ENCODE peak calls at places on chromosomes 16 and 17, in ten cellular contexts. M is tibial nerve, T is fibroblast of pulmonary artery, P is cardiac fibroblast, J is epithelial cell of esophagus, G is adrenal gland, F is progenitor cell of endocrine pancreas, Q is GM20000, S is upper lobe of right lung, E is A549. L is an unnamed sample.

GRCh38 chr17:77405867-77406513 is 265.2 kb downstream of the SEC14L1 start:
- DNase-seq in M (no peak), T (no peak), P (no peak), J (no peak), G (no peak), F (no peak), Q (no peak), S (no peak), E (no peak), L (no peak)

GRCh38 chr16:17359778-17360177 is 111.0 kb downstream of the XYLT1 start:
- DNase-seq in M (no peak), T (no peak), P (peak), J (no peak), G (no peak), F (no peak), Q (no peak), S (no peak), E (no peak), L (no peak)

GRCh38 chr17:21279582-21279981 is 4.9 kb upstream of the MAP2K3 start:
- DNase-seq in M (no peak), T (no peak), P (no peak), J (no peak), G (no peak), F (no peak), Q (no peak), S (peak), E (no peak), L (no peak)

GRCh38 chr16:89581045-89581695 is 5.6 kb downstream of the CPNE7 start:
- DNase-seq in M (no peak), T (peak), P (peak), J (peak), G (peak), F (no peak), Q (no peak), S (no peak), E (peak), L (peak)

GRCh38 chr17:82383411-82383810 is 11.8 kb downstream of the UTS2R start:
- DNase-seq in M (no peak), T (no peak), P (no peak), J (no peak), G (no peak), F (no peak), Q (no peak), S (no peak), E (no peak), L (no peak)

GRCh38 chr16:9256196-9256595 is 164.8 kb downstream of the HAPSTR1 start:
- DNase-seq in M (no peak), T (no peak), P (no peak), J (no peak), G (peak), F (peak), Q (peak), S (no peak), E (peak), L (no peak)

GRCh38 chr17:65093930-65094329 is 37.4 kb upstream of the GNA13 start:
- DNase-seq in M (no peak), T (no peak), P (no peak), J (no peak), G (no peak), F (no peak), Q (no peak), S (no peak), E (no peak), L (no peak)

GRCh38 chr16:70157105-70157476 is 16.5 kb upstream of the CLEC18C start:
- DNase-seq in M (no peak), T (no peak), P (no peak), J (no peak), G (no peak), F (no peak), Q (peak), S (no peak), E (no peak), L (no peak)

GRCh38 chr16:11698271-11698689 is 30.0 kb downstream of the SNN start:
- DNase-seq in M (no peak), T (no peak), P (no peak), J (peak), G (no peak), F (no peak), Q (no peak), S (no peak), E (no peak), L (peak)

GRCh38 chr17:82496529-82497434 is 22.8 kb upstream of the FOXK2 start:
- DNase-seq in M (peak), T (peak), P (peak), J (peak), G (peak), F (peak), Q (peak), S (peak), E (peak), L (peak)

GRCh38 chr16:56369202-56369601 is 56.1 kb downstream of the AMFR start:
- DNase-seq in M (no peak), T (no peak), P (no peak), J (no peak), G (no peak), F (no peak), Q (no peak), S (no peak), E (no peak), L (no peak)

GRCh38 chr17:77438241-77439204 is 297.8 kb downstream of the SEC14L1 start:
- DNase-seq in M (no peak), T (no peak), P (no peak), J (no peak), G (no peak), F (no peak), Q (no peak), S (no peak), E (no peak), L (no peak)

GRCh38 chr17:74842599-74843351 is 16.9 kb downstream of the GRIN2C start:
- DNase-seq in M (no peak), T (peak), P (peak), J (peak), G (peak), F (peak), Q (peak), S (peak), E (peak), L (no peak)

GRCh38 chr16:65889533-65889966 is 476.9 kb upstream of the CDH5 start:
- DNase-seq in M (no peak), T (no peak), P (peak), J (peak), G (no peak), F (no peak), Q (no peak), S (no peak), E (no peak), L (peak)

GRCh38 chr17:34556384-34556783 is 23.0 kb upstream of the TMEM132E start:
- DNase-seq in M (no peak), T (peak), P (peak), J (peak), G (no peak), F (peak), Q (no peak), S (no peak), E (no peak), L (no peak)

GRCh38 chr17:77343031-77343866 is 202.5 kb downstream of the SEC14L1 start:
- DNase-seq in M (no peak), T (no peak), P (no peak), J (no peak), G (peak), F (no peak), Q (no peak), S (peak), E (no peak), L (peak)

GRCh38 chr17:43701318-43701743 is 39.6 kb upstream of the MEOX1 start:
- DNase-seq in M (no peak), T (peak), P (peak), J (peak), G (no peak), F (no peak), Q (peak), S (peak), E (no peak), L (no peak)

GRCh38 chr16:24315343-24315742 is 59.2 kb downstream of the CACNG3 start:
- DNase-seq in M (no peak), T (no peak), P (no peak), J (no peak), G (no peak), F (no peak), Q (no peak), S (no peak), E (no peak), L (no peak)

GRCh38 chr17:49117581-49118230 is 14.9 kb upstream of the B4GALNT2 start:
- DNase-seq in M (no peak), T (no peak), P (no peak), J (peak), G (no peak), F (no peak), Q (no peak), S (no peak), E (no peak), L (no peak)

GRCh38 chr17:49111934-49112333 is 20.6 kb upstream of the B4GALNT2 start:
- DNase-seq in M (no peak), T (no peak), P (no peak), J (peak), G (no peak), F (no peak), Q (no peak), S (no peak), E (no peak), L (no peak)

GRCh38 chr17:49110504-49110903 is 22.1 kb upstream of the B4GALNT2 start:
- DNase-seq in M (no peak), T (no peak), P (no peak), J (peak), G (no peak), F (no peak), Q (no peak), S (no peak), E (no peak), L (peak)

GRCh38 chr17:49112936-49113335 is 19.6 kb upstream of the B4GALNT2 start:
- DNase-seq in M (no peak), T (no peak), P (no peak), J (no peak), G (no peak), F (no peak), Q (no peak), S (no peak), E (no peak), L (no peak)

DNA sequence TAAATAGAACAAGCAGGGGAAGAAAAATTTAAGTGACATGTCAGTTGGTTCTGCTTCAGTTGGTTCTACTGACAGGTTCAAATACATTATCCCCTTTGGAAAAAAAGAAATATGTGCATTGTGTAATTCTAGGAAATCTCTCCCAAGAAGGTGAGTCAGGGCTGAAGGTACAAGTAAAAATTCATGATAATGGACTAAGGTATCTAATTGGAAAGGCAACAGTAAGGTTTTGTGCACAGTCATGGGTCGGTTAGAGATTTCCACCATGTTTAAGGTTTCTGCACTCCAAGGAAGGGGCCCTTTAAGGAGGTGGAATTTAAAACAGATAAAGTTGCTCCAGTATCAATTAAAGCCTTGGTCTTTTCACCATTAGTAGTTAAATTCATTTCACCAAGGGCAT is 17.9 kb upstream of the B4GALNT2 start:
- DNase-seq in M (no peak), T (no peak), P (no peak), J (peak), G (no peak), F (no peak), Q (no peak), S (no peak), E (no peak), L (no peak)
- TF ChIP-seq CTCF in M (no peak), T (no peak), P (no peak), J (no peak), G (no peak), F (no peak), Q (no peak), S (no peak), E (no peak), L (no peak)

DNA sequence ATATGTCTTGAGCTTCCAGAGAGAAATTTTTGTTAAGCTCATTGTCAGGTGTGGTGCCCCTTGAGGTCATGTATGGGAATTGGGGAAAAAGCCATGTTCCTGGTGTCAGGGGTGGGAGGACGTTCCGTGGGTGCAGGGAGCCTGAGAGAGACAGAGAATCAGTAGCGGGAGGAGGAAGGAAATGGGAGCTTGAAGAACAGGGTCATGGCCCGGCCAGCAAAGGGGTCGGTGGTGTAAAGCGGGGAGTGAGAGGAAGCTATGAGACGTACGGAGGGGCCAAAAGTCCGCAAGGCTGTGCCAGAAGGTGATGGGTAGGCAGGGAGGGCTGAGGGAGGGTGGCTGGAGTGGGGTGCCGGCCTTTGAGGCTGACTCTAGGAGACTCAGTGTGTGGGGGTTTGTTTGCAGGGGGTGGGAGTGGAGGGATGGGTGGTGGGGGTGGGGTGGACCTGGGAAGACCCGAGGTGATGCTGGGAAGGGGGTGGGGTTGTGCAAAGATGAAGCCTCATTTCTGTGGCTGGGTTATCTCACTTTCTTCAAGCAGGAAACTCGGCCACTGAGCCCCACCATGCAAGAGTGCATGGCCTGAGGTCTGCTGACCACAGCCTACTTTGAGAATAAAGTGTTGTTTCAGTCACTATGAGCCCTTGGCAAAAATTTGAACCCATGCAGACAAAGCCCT is 63.6 kb downstream of the PLCG2 start:
- DNase-seq in M (no peak), T (no peak), P (no peak), J (no peak), G (no peak), F (no peak), Q (peak), S (no peak), E (no peak), L (no peak)
- TF ChIP-seq CTCF in M (no peak), T (no peak), P (no peak), J (no peak), G (no peak), F (no peak), Q (no peak), S (no peak), E (no peak), L (no peak)

DNA sequence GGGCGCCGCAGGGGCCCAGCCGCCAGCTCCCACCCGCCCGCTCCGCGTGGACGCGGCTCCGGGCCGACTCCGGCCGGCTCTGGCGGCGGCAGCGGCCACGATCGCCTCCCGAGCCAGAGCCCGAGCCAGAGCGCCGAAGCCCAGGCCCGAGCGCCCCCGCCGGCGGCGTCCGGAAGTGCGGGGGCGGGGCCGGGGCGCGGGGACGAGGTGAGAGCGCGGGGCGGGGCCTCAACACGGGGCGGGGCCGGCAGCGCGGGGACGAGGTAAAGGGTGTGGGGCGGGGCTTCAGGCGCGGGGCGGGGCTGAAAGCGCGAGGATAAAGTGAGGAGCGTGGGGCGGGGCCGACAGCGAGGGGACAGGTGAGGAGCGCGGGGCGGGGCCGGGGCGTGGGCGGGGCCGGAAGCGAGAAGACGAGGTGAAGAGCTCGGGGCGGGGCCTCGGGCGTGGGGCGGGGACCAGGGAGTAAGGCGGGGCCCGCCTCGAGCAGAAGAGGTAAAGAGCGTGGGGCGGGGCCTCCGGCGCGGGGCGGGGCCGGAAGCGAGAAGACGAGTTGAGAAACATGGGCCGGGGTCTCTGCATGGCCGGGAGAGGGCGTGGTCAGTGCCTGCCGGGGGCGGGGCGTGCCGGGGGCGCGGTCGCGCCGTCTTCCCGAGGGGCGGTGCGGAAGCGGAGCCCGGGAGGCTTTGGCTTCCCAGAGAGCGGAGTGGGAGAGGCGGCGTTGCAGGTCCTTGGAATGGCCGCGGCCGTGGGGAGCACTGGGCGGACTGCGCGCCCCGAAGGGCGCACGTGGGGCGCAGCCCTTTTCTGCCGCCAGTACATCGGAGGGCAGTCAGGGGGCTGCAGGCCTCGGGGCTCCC is at the start of gene AXIN1:
- DNase-seq in M (peak), T (peak), P (peak), J (peak), G (peak), F (peak), Q (peak), S (peak), E (peak), L (peak)
- TF ChIP-seq CTCF in M (peak), T (peak), P (peak), J (peak), G (no peak), F (peak), Q (peak), S (peak), E (peak), L (peak)

GRCh38 chr17:2028737-2029136 is 1.2 kb upstream of the DPH1 start:
- DNase-seq in M (no peak), T (no peak), P (no peak), J (no peak), G (no peak), F (no peak), Q (no peak), S (no peak), E (no peak), L (no peak)
- TF ChIP-seq CTCF in M (no peak), T (no peak), P (no peak), J (no peak), G (no peak), F (no peak), Q (no peak), S (no peak), E (no peak), L (no peak)

L was measured in osteocyte.